ENCODE peak calls at places on chromosomes 12 and 14, in five cellular contexts. N is cardiac fibroblast; A is nucleus accumbens; W is T47D; R is activated CD4-positive, alpha-beta memory T cell treated with anti-CD3 and anti-CD28 coated beads, Interleukin-2, amount 10 ng/mL, durations not matched to agents 7 days and 5 days. F is an unnamed sample.

GRCh38 chr12:28759334-28759733 is 389.7 kb upstream of the FAR2 start:
- DNase-seq in R (no peak), N (no peak), A (no peak), W (no peak), F (no peak)

GRCh38 chr12:41211466-41211865 is 23.3 kb downstream of the PDZRN4 start:
- DNase-seq in A (no peak), R (no peak), W (no peak), N (no peak), F (no peak)

GRCh38 chr12:42099433-42099832 is 45.2 kb downstream of the GXYLT1 start:
- DNase-seq in R (no peak), W (no peak), A (no peak), N (no peak), F (no peak)

GRCh38 chr12:27331299-27331926 is 1.2 kb upstream of the BMAL2 start:
- DNase-seq in W (no peak), R (peak), A (no peak), N (peak), F (peak)

GRCh38 chr12:120235369-120236123 is 30.0 kb downstream of the PXN start:
- DNase-seq in R (no peak), W (no peak), N (no peak), A (no peak), F (peak)

GRCh38 chr12:20599757-20600156 is 95.4 kb upstream of the SLCO1C1 start:
- DNase-seq in A (no peak), N (no peak), W (no peak), R (no peak), F (no peak)

GRCh38 chr12:54261817-54262402 is 18.0 kb downstream of the CBX5 start:
- DNase-seq in A (no peak), N (peak), R (no peak), W (no peak), F (no peak)

GRCh38 chr12:50220357-50221061 is 53.3 kb upstream of the CERS5 start:
- DNase-seq in A (no peak), W (no peak), N (peak), R (peak), F (peak)

GRCh38 chr12:70823182-70823976 is 97.2 kb downstream of the PTPRR start:
- DNase-seq in W (no peak), R (no peak), A (no peak), N (no peak), F (no peak)

GRCh38 chr14:71143391-71144290 is 236.4 kb downstream of the PCNX1 start:
- DNase-seq in W (no peak), R (peak), N (peak), A (no peak), F (peak)

GRCh38 chr12:124322271-124322998 is 27.5 kb downstream of the RFLNA start:
- DNase-seq in N (no peak), W (no peak), A (no peak), R (no peak), F (peak)

GRCh38 chr12:91931110-91931509 is 214.5 kb downstream of the BTG1 start:
- DNase-seq in A (no peak), R (no peak), W (peak), N (peak), F (no peak)

GRCh38 chr12:103668520-103668919 is 81.4 kb downstream of the STAB2 start:
- DNase-seq in R (no peak), A (no peak), W (no peak), N (no peak), F (no peak)

GRCh38 chr14:57382283-57382682 is 8.1 kb upstream of the NAA30 start:
- DNase-seq in N (peak), R (no peak), W (no peak), A (no peak), F (peak)

GRCh38 chr12:95940514-95940913 is 1.9 kb downstream of the CCDC38 start:
- DNase-seq in R (no peak), N (no peak), W (no peak), A (no peak), F (no peak)

GRCh38 chr14:104169765-104170113 is 31.4 kb downstream of the KIF26A start:
- DNase-seq in R (no peak), W (no peak), N (no peak), A (no peak), F (no peak)

F was measured in ELR.